ENCODE peak calls at places on chromosome 4, in five cellular contexts. V is mesothelial cell of epicardium, Z is HT1080, Q is fibroblast of mammary gland, B is NCI-H1105. L is an unnamed sample.

GRCh38 chr4:13626492-13627184 is 887 bp downstream of the BOD1L1 start:
- DNase-seq in Q (no peak), Z (no peak), V (no peak), B (no peak), L (peak; percentile 6)

GRCh38 chr4:95392886-95393285 is 155.9 kb downstream of the UNC5C start:
- DNase-seq in Q (no peak), V (no peak), B (no peak), Z (no peak), L (no peak)

GRCh38 chr4:159871141-159871540 is 768.3 kb downstream of the RAPGEF2 start:
- DNase-seq in B (no peak), V (no peak), Z (peak; percentile 58), Q (no peak), L (peak; percentile 39)

GRCh38 chr4:146490106-146490505 is 31.6 kb downstream of the SLC10A7 start:
- DNase-seq in Z (no peak), B (no peak), V (no peak), Q (no peak), L (no peak)

GRCh38 chr4:165190591-165191212 is 16.7 kb upstream of the KLHL2 start:
- DNase-seq in Q (peak; percentile 20), B (no peak), Z (no peak), V (no peak), L (no peak)

GRCh38 chr4:8236141-8236919 is 33.2 kb upstream of the HTRA3 start:
- DNase-seq in B (no peak), Z (no peak), V (no peak), Q (no peak), L (no peak)

GRCh38 chr4:102321260-102321991 is 23.9 kb downstream of the SLC39A8 start:
- DNase-seq in Z (no peak), Q (no peak), V (no peak), B (no peak), L (peak; percentile 50)

GRCh38 chr4:40055379-40055872 is 1.2 kb upstream of the N4BP2 start:
- DNase-seq in Z (no peak), Q (no peak), B (no peak), V (no peak), L (no peak)